ENCODE peak calls at places on chromosomes 2 and 18, in five cellular contexts. W is brain microvascular endothelial cell, H is coronary artery, E is ovary, M is fibroblast of villous mesenchyme. R is an unnamed sample.

GRCh38 chr2:118844261-118845004 is 3.0 kb downstream of the EN1 start:
- DNase-seq in E (no peak), M (no peak), H (no peak), W (no peak), R (no peak)

GRCh38 chr2:29562319-29562718 is 359.1 kb downstream of the ALK start:
- DNase-seq in W (no peak), E (no peak), M (no peak), H (no peak), R (no peak)

GRCh38 chr18:686339-687111 is 25.9 kb downstream of the ENOSF1 start:
- DNase-seq in E (no peak), H (no peak), W (no peak), M (no peak), R (no peak)

GRCh38 chr2:637804-638203 is 39.4 kb downstream of the TMEM18 start:
- DNase-seq in W (no peak), M (no peak), E (no peak), H (no peak), R (no peak)

GRCh38 chr2:6309415-6310185 is 556.1 kb downstream of the CMPK2 start:
- DNase-seq in M (no peak), W (no peak), H (no peak), E (no peak), R (no peak)

GRCh38 chr2:55309441-55309840 is 40.4 kb upstream of the MTIF2 start:
- DNase-seq in H (no peak), W (peak), E (no peak), M (peak), R (no peak)

GRCh38 chr2:188664391-188664790 is 309.8 kb upstream of the COL3A1 start:
- DNase-seq in W (no peak), M (peak), H (no peak), E (no peak), R (no peak)

GRCh38 chr2:224008702-224009261 is 30.3 kb downstream of the SERPINE2 start:
- DNase-seq in E (no peak), M (peak), H (no peak), W (no peak), R (no peak)

GRCh38 chr2:231050018-231050901 is 6.4 kb upstream of the PSMD1 start:
- DNase-seq in E (no peak), M (no peak), W (no peak), H (no peak), R (no peak)

GRCh38 chr2:228556707-228557106 is 375.2 kb upstream of the SPHKAP start:
- DNase-seq in H (no peak), W (peak), E (no peak), M (peak), R (no peak)

GRCh38 chr18:59311631-59312030 is 6.8 kb downstream of the CPLX4 start:
- DNase-seq in W (peak), E (no peak), H (no peak), M (no peak), R (no peak)

GRCh38 chr2:144582651-144583361 is 62.9 kb upstream of the ZEB2 start:
- DNase-seq in H (no peak), E (no peak), W (no peak), M (no peak), R (no peak)

GRCh38 chr2:24122-24521 is 22.2 kb downstream of the FAM110C start:
- DNase-seq in M (no peak), H (no peak), E (no peak), W (no peak), R (no peak)

GRCh38 chr2:232363784-232364615 is 14.6 kb upstream of the ALPP start:
- DNase-seq in H (no peak), E (no peak), W (no peak), M (peak), R (no peak)

GRCh38 chr2:231613655-231614558 is 21.2 kb downstream of the TEX44 start:
- DNase-seq in W (peak), H (peak), M (peak), E (peak), R (no peak)

GRCh38 chr2:148721520-148721931 is 77.0 kb downstream of the EPC2 start:
- DNase-seq in W (no peak), M (peak), E (no peak), H (no peak), R (no peak)

GRCh38 chr2:138157372-138157771 is 193.1 kb downstream of the HNMT start:
- DNase-seq in M (no peak), W (no peak), H (no peak), E (no peak), R (no peak)

GRCh38 chr2:73961823-73962615 is 22.7 kb upstream of the TET3 start:
- DNase-seq in M (no peak), W (no peak), H (no peak), E (no peak), R (no peak)
- TF ChIP-seq CTCF in M (no peak), W (no peak), H (no peak), E (no peak), R (no peak)

GRCh38 chr2:172674034-172674967 is 61.3 kb upstream of the RAPGEF4 start:
- DNase-seq in E (no peak), W (peak), H (no peak), M (peak), R (no peak)
- TF ChIP-seq CTCF in E (no peak), W (peak), H (no peak), M (peak), R (no peak)

GRCh38 chr2:132404056-132404455 is 12.5 kb upstream of the GPR39 start:
- DNase-seq in M (no peak), W (no peak), H (no peak), E (no peak), R (peak)

GRCh38 chr2:132401326-132401725 is 15.3 kb upstream of the GPR39 start:
- DNase-seq in W (no peak), H (no peak), E (no peak), M (no peak), R (no peak)

GRCh38 chr2:132400901-132401240 is 15.7 kb upstream of the GPR39 start:
- DNase-seq in H (no peak), M (no peak), E (no peak), W (no peak), R (no peak)

GRCh38 chr2:132403176-132403575 is 13.4 kb upstream of the GPR39 start:
- DNase-seq in H (no peak), M (no peak), W (no peak), E (no peak), R (no peak)

GRCh38 chr2:132400169-132400900 is 16.3 kb upstream of the GPR39 start:
- DNase-seq in H (no peak), E (no peak), M (peak), W (peak), R (no peak)
- TF ChIP-seq CTCF in H (no peak), E (no peak), M (peak), W (no peak), R (no peak)

GRCh38 chr2:199607914-199608313 is 150.2 kb upstream of the SATB2 start:
- DNase-seq in E (no peak), H (no peak), W (no peak), M (no peak), R (no peak)

GRCh38 chr2:199602896-199603482 is 145.2 kb upstream of the SATB2 start:
- DNase-seq in E (no peak), W (no peak), H (no peak), M (no peak), R (no peak)

GRCh38 chr2:199602271-199602895 is 144.6 kb upstream of the SATB2 start:
- DNase-seq in E (no peak), M (no peak), W (no peak), H (no peak), R (no peak)

GRCh38 chr2:199603748-199604291 is 146.1 kb upstream of the SATB2 start:
- DNase-seq in W (no peak), E (no peak), M (no peak), H (no peak), R (no peak)

DNA sequence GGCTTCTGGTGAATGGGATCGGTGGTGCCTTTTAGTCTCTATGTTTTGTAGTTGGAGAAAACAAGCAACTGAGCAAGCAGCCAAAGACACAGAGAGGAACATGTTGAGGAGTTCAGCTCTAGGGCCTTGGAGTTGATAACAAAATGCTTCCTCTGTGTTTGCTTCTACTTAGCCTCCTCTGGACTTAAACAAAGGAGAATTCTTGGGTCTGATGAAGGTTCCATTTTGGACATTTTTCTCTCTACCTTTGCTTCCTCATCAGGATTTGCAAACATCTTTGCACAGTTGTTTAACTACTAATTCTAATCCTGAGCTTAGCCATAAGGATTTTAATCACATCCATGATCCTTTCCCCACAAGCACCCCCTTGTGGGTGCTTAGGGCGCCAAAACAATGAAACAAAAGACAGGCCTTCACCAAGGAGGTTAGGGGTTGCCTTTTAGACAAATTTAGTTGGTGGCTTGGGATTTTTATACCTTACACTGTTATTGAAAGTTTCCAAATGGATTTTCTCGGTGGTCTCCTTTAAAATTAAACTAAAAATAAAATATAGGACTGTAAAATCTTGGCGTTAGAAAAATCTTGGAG is 148.5 kb upstream of the SATB2 start:
- DNase-seq in E (no peak), H (no peak), W (no peak), M (no peak), R (peak)
- TF ChIP-seq CTCF in E (no peak), H (no peak), W (peak), M (peak), R (peak)

DNA sequence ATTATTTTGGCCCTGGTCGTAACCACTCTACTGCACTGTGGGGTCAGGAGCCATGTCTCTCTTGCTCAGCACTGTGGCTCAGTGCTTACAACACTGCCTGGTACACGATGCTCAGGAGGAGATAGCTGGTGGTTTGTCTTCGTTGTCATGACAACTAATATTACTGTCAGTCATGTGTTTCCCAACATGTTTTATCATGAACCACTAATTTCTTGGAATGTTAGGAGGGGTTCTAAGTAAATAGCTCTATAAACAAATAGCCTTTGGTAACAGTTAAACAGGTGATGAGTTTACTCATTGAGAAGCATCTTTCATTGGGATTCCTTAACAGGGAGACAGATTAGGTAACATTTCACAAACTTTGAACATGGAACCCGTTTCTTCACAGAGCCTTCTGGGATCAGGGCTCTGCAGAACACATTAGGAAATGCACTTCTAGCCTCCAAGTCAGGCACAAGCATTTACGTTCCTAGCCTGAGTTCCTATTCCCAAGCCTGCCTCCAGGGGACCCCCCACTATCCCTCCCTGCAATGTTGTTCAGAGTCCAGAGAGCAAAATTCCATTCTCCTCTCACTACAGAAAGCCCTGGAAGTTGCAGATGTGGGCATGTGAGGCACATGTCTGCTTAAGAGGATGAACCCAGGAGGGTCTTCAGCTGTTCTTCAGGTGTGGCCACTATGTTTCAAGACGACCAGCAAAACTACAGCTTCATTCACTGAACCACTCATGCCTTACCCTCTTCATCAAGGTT is 6.4 kb upstream of the RBM44 start:
- DNase-seq in M (peak), H (no peak), E (no peak), W (no peak), R (no peak)
- TF ChIP-seq CTCF in M (peak), H (no peak), E (no peak), W (peak), R (peak)

DNA sequence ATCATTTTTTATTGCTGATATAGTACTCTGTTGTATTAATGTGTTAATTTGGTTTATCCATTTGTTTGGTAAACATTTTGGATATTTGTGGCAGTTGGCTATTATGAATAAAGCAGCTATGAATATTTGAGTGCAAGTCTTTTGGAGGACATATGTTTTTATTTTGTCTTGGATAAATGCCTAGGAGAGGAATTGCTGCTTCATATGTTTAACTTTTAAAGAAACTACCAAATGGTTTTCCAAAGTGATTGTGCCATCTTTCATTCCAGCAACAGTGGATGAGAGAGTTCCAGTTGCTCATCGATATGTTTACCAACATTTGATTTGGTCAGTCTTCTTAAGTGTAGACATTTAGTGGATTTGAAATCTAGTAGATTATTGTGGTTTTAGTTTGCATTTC is 51.8 kb downstream of the MERTK start:
- DNase-seq in M (peak), E (no peak), H (no peak), W (no peak), R (no peak)
- TF ChIP-seq CTCF in M (no peak), E (no peak), H (no peak), W (no peak), R (no peak)

R was measured in D721Med.